ENCODE peak calls at places on chromosomes 13 and 19, in six cellular contexts. One of them, this sample, is unnamed.

GRCh38 chr13:109762791-109763190 is 23.6 kb downstream of the IRS2 start:
- DNase-seq in heart left ventricle: no peak
- DNase-seq in upper lobe of left lung: no peak
- DNase-seq in WTC11: no peak
- DNase-seq in GM12865: no peak
- DNase-seq in psoas muscle: no peak
- DNase-seq in this sample: no peak

GRCh38 chr19:9865732-9866627 is 30.9 kb downstream of the PIN1 start:
- DNase-seq in heart left ventricle: no peak
- DNase-seq in upper lobe of left lung: no peak
- DNase-seq in WTC11: no peak
- DNase-seq in GM12865: peak
- DNase-seq in psoas muscle: no peak
- DNase-seq in this sample: no peak

GRCh38 chr19:861756-862528 is 2.5 kb downstream of the CFD start:
- DNase-seq in heart left ventricle: no peak
- DNase-seq in upper lobe of left lung: peak
- DNase-seq in WTC11: peak
- DNase-seq in GM12865: peak
- DNase-seq in psoas muscle: no peak
- DNase-seq in this sample: no peak

GRCh38 chr19:58559275-58560006 is 1.0 kb upstream of the UBE2M start:
- DNase-seq in heart left ventricle: peak
- DNase-seq in upper lobe of left lung: peak
- DNase-seq in WTC11: peak
- DNase-seq in GM12865: peak
- DNase-seq in psoas muscle: peak
- DNase-seq in this sample: peak

GRCh38 chr13:24747248-24748151 is 16.5 kb upstream of the RNF17 start:
- DNase-seq in heart left ventricle: no peak
- DNase-seq in upper lobe of left lung: peak
- DNase-seq in WTC11: peak
- DNase-seq in GM12865: peak
- DNase-seq in psoas muscle: no peak
- DNase-seq in this sample: peak

GRCh38 chr13:101283782-101284181 is 132.5 kb downstream of the NALCN start:
- DNase-seq in heart left ventricle: no peak
- DNase-seq in upper lobe of left lung: no peak
- DNase-seq in WTC11: no peak
- DNase-seq in GM12865: no peak
- DNase-seq in psoas muscle: no peak
- DNase-seq in this sample: no peak

GRCh38 chr19:3693030-3693925 is 7.0 kb downstream of the PIP5K1C start:
- DNase-seq in heart left ventricle: no peak
- DNase-seq in upper lobe of left lung: peak
- DNase-seq in WTC11: no peak
- DNase-seq in GM12865: no peak
- DNase-seq in psoas muscle: no peak
- DNase-seq in this sample: no peak

GRCh38 chr19:15330801-15331418 is 1.4 kb downstream of the BRD4 start:
- DNase-seq in heart left ventricle: no peak
- DNase-seq in upper lobe of left lung: no peak
- DNase-seq in WTC11: no peak
- DNase-seq in GM12865: peak
- DNase-seq in psoas muscle: no peak
- DNase-seq in this sample: no peak

GRCh38 chr19:11814707-11815050 is 606 bp downstream of the ZNF440 start:
- DNase-seq in heart left ventricle: no peak
- DNase-seq in upper lobe of left lung: no peak
- DNase-seq in WTC11: no peak
- DNase-seq in GM12865: peak
- DNase-seq in psoas muscle: no peak
- DNase-seq in this sample: no peak

GRCh38 chr19:48506138-48506733 is 5.4 kb downstream of the LMTK3 start:
- DNase-seq in heart left ventricle: no peak
- DNase-seq in upper lobe of left lung: no peak
- DNase-seq in WTC11: no peak
- DNase-seq in GM12865: peak
- DNase-seq in psoas muscle: no peak
- DNase-seq in this sample: no peak

GRCh38 chr13:21516806-21517205 is 57.7 kb upstream of the ZDHHC20 start:
- DNase-seq in heart left ventricle: no peak
- DNase-seq in upper lobe of left lung: no peak
- DNase-seq in WTC11: no peak
- DNase-seq in GM12865: no peak
- DNase-seq in psoas muscle: no peak
- DNase-seq in this sample: no peak

GRCh38 chr13:20359335-20359734 is 127.2 kb upstream of the GJB6 start:
- DNase-seq in heart left ventricle: no peak
- DNase-seq in upper lobe of left lung: no peak
- DNase-seq in WTC11: no peak
- DNase-seq in GM12865: no peak
- DNase-seq in psoas muscle: no peak
- DNase-seq in this sample: no peak

GRCh38 chr13:26036383-26036782 is 15.4 kb downstream of the SHISA2 start:
- DNase-seq in heart left ventricle: no peak
- DNase-seq in upper lobe of left lung: no peak
- DNase-seq in WTC11: no peak
- DNase-seq in GM12865: no peak
- DNase-seq in psoas muscle: no peak
- DNase-seq in this sample: no peak

GRCh38 chr19:377801-378581 is 31.0 kb downstream of the C2CD4C start:
- DNase-seq in heart left ventricle: no peak
- DNase-seq in upper lobe of left lung: no peak
- DNase-seq in WTC11: no peak
- DNase-seq in GM12865: no peak
- DNase-seq in psoas muscle: no peak
- DNase-seq in this sample: no peak

DNA sequence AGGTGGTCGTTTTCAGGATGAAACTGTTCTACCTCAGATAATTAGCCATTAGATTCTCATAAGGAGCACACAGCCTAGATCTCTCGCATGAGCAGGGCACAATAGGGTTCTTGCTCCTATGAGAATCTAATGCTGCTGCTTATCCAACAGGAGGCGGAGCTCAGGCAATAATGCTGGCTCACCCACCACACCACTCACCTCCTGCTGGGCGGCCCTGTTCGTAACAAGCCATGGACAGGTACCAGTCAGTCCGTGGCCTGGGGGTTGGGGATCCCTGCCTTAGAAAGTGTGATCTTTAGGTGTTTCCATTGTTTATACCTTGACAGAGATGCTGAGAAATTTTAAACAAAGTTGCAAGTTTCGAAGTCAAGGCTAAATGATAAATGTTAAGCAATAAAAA is 344.6 kb upstream of the HTR2A start:
- DNase-seq in heart left ventricle: no peak
- DNase-seq in upper lobe of left lung: no peak
- DNase-seq in WTC11: peak
- DNase-seq in GM12865: no peak
- DNase-seq in psoas muscle: no peak
- DNase-seq in this sample: no peak
- TF ChIP-seq CTCF in heart left ventricle: no peak
- TF ChIP-seq CTCF in upper lobe of left lung: no peak
- TF ChIP-seq CTCF in WTC11: no peak
- TF ChIP-seq CTCF in GM12865: no peak
- TF ChIP-seq CTCF in psoas muscle: no peak
- TF ChIP-seq CTCF in this sample: no peak

GRCh38 chr19:38657633-38658222 is 10.3 kb downstream of the ACTN4 start:
- DNase-seq in heart left ventricle: no peak
- DNase-seq in upper lobe of left lung: no peak
- DNase-seq in WTC11: no peak
- DNase-seq in GM12865: no peak
- DNase-seq in psoas muscle: no peak
- DNase-seq in this sample: no peak
- TF ChIP-seq CTCF in heart left ventricle: no peak
- TF ChIP-seq CTCF in upper lobe of left lung: no peak
- TF ChIP-seq CTCF in WTC11: no peak
- TF ChIP-seq CTCF in GM12865: no peak
- TF ChIP-seq CTCF in psoas muscle: no peak
- TF ChIP-seq CTCF in this sample: no peak

DNA sequence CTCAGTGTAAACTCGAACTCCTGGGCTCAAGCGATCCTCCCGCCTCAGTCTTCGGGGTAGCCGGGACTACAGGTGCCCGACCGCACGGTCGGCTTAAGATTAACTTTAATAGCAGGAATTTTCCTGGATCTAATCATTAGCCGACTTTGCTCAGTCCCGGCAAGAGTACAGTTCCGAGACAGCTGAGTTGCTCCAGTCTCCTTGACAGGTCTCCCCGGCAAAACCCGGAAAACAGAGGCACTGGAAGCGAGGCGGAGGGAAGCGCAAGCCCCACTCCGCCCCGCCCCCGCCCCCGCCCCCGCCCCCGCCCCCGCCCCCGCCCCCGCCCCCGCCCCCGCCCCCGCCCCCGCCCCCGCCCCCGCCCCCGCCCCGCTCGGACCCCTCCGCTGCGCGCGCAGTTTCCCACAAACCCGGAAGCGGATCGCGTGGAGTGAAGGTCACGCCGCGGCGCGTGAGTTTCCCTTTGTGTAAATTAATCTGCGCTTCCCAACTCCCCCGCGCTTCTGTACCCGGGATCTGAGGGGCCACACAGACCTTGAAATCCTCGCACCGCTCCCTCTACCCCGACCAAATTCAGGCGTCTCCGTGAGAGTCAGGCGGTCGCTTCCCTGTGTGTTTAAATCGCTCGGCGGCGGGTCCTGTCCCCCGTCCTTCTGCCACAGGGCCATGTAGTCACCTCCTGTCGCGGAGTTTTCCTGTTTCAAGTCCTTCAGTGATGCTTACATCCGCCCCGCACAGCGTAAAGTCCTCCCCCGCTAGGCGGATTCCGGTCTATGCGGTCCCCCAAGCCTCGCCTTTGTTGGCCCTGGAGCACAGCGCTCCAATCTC is at the start of gene ZNF480:
- DNase-seq in heart left ventricle: peak
- DNase-seq in upper lobe of left lung: peak
- DNase-seq in WTC11: peak
- DNase-seq in GM12865: peak
- DNase-seq in psoas muscle: peak
- DNase-seq in this sample: peak
- TF ChIP-seq CTCF in heart left ventricle: no peak
- TF ChIP-seq CTCF in upper lobe of left lung: no peak
- TF ChIP-seq CTCF in WTC11: no peak
- TF ChIP-seq CTCF in GM12865: no peak
- TF ChIP-seq CTCF in psoas muscle: no peak
- TF ChIP-seq CTCF in this sample: no peak

GRCh38 chr19:21688464-21688863 is 78.9 kb downstream of the ZNF100 start:
- DNase-seq in heart left ventricle: no peak
- DNase-seq in upper lobe of left lung: no peak
- DNase-seq in WTC11: no peak
- DNase-seq in GM12865: no peak
- DNase-seq in psoas muscle: no peak
- DNase-seq in this sample: no peak
- TF ChIP-seq CTCF in heart left ventricle: no peak
- TF ChIP-seq CTCF in upper lobe of left lung: no peak
- TF ChIP-seq CTCF in WTC11: no peak
- TF ChIP-seq CTCF in GM12865: no peak
- TF ChIP-seq CTCF in psoas muscle: no peak
- TF ChIP-seq CTCF in this sample: no peak

DNA sequence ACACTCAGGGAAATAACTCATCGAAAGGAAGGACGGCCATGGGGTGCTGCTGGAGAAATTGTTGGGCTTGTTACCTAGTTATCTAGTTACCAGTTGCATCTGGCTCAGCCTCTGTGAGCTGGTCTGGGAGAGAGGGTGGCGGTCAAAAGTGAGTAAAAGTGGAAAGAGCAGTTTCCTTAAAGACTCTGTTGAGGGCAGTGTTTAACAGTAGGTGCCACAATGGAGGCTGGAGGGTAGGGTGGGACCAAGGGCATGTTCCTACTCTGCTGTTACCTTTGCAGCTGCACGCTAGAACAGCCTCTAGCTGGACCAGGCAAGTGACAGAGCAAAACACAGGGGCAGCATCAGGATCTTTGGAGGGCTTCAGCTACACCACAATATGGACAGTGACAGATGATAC is 228.8 kb upstream of the STARD13 start:
- DNase-seq in heart left ventricle: no peak
- DNase-seq in upper lobe of left lung: no peak
- DNase-seq in WTC11: peak
- DNase-seq in GM12865: no peak
- DNase-seq in psoas muscle: no peak
- DNase-seq in this sample: no peak
- TF ChIP-seq CTCF in heart left ventricle: no peak
- TF ChIP-seq CTCF in upper lobe of left lung: no peak
- TF ChIP-seq CTCF in WTC11: no peak
- TF ChIP-seq CTCF in GM12865: no peak
- TF ChIP-seq CTCF in psoas muscle: no peak
- TF ChIP-seq CTCF in this sample: no peak

GRCh38 chr13:105047676-105048295 is 1487.7 kb downstream of the EFNB2 start:
- DNase-seq in heart left ventricle: no peak
- DNase-seq in upper lobe of left lung: no peak
- DNase-seq in WTC11: no peak
- DNase-seq in GM12865: no peak
- DNase-seq in psoas muscle: no peak
- DNase-seq in this sample: no peak
- TF ChIP-seq CTCF in heart left ventricle: no peak
- TF ChIP-seq CTCF in upper lobe of left lung: no peak
- TF ChIP-seq CTCF in WTC11: no peak
- TF ChIP-seq CTCF in GM12865: no peak
- TF ChIP-seq CTCF in psoas muscle: no peak
- TF ChIP-seq CTCF in this sample: no peak

DNA sequence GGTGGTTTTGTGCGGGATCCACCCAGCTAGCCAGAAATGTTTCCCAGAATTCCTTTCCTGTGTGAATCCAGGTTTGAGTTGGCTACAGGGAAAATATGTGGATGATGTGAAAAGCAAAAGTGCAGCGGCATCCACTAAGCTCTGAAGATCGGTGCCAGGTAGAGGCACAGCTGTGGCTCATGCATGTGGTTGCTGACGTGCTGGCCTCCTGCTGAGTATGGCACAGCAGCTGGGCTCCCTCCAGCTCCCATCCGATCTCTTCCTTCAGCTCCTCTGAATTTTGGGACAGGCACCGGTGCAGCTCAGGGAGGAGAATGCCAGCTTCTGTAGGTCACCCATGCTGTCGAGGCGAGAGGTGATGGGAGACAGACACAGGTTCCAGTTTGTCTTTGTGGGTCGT is 84.0 kb upstream of the GSX1 start:
- DNase-seq in heart left ventricle: no peak
- DNase-seq in upper lobe of left lung: no peak
- DNase-seq in WTC11: no peak
- DNase-seq in GM12865: no peak
- DNase-seq in psoas muscle: no peak
- DNase-seq in this sample: no peak
- TF ChIP-seq CTCF in heart left ventricle: no peak
- TF ChIP-seq CTCF in upper lobe of left lung: no peak
- TF ChIP-seq CTCF in WTC11: no peak
- TF ChIP-seq CTCF in GM12865: no peak
- TF ChIP-seq CTCF in psoas muscle: no peak
- TF ChIP-seq CTCF in this sample: no peak

This sample was measured in endothelial cell.